ENCODE peak calls at places on chromosome 7, in seven cellular contexts. Q is gastrocnemius medialis; W is mesendoderm; T is IMR-90; P is GM23248; E is CD4-positive, CD25-positive, alpha-beta regulatory T cell; I is effector memory CD4-positive, alpha-beta T cell. K is an unnamed sample. For H3K4me1, the result is how much of the 10 kb centered on the place peaks cover.

GRCh38 chr7:35747611-35748010 is 52.7 kb upstream of the HERPUD2 start:
- DNase-seq in Q (no peak), W (no peak), T (no peak), P (peak), E (no peak), I (no peak), K (no peak)

GRCh38 chr7:91425149-91425548 is 160.9 kb downstream of the FZD1 start:
- DNase-seq in Q (no peak), W (no peak), T (no peak), P (no peak), E (no peak), I (no peak), K (no peak)

GRCh38 chr7:1720325-1720724 is 50.2 kb downstream of the ELFN1 start:
- DNase-seq in Q (no peak), W (no peak), T (no peak), P (no peak), E (no peak), I (no peak), K (no peak)

GRCh38 chr7:90180011-90180585 is 25.8 kb downstream of the STEAP1 start:
- DNase-seq in Q (no peak), W (no peak), T (peak), P (peak), E (no peak), I (no peak), K (no peak)

GRCh38 chr7:5695709-5696345 is 85.6 kb downstream of the RNF216 start:
- DNase-seq in Q (peak), W (no peak), T (peak), P (peak), E (no peak), I (no peak), K (no peak)

GRCh38 chr7:151491859-151492258 is 27.8 kb downstream of the RHEB start:
- DNase-seq in Q (no peak), W (peak), T (peak), P (peak), E (no peak), I (no peak), K (no peak)

GRCh38 chr7:150740053-150740452 is 2.8 kb downstream of the GIMAP5 start:
- DNase-seq in Q (no peak), W (no peak), T (no peak), P (no peak), E (no peak), I (no peak), K (peak)

GRCh38 chr7:3063016-3063753 is 19.5 kb upstream of the CARD11 start:
- DNase-seq in Q (no peak), W (no peak), T (no peak), P (no peak), E (peak), I (peak), K (peak)

GRCh38 chr7:99543916-99544315 is 8.0 kb downstream of the FAM200A start:
- DNase-seq in Q (no peak), W (no peak), T (no peak), P (no peak), E (no peak), I (no peak), K (no peak)

GRCh38 chr7:33841658-33842057 is 63.7 kb upstream of the BMPER start:
- DNase-seq in Q (peak), W (no peak), T (peak), P (peak), E (no peak), I (no peak), K (no peak)

GRCh38 chr7:133020501-133020900 is 61.4 kb downstream of the CHCHD3 start:
- DNase-seq in Q (no peak), W (no peak), T (no peak), P (no peak), E (no peak), I (no peak), K (no peak)

GRCh38 chr7:27111753-27112277 is 9.3 kb upstream of the HOXA2 start:
- DNase-seq in Q (no peak), W (no peak), T (peak), P (no peak), E (no peak), I (no peak), K (no peak)

GRCh38 chr7:34838329-34838728 is 180.3 kb downstream of the NPSR1 start:
- DNase-seq in Q (no peak), W (peak), T (no peak), P (no peak), E (no peak), I (no peak), K (no peak)

GRCh38 chr7:31251441-31251840 is 89.1 kb downstream of the NEUROD6 start:
- DNase-seq in Q (no peak), W (peak), T (no peak), P (no peak), E (no peak), I (no peak), K (no peak)

GRCh38 chr7:36137258-36137657 is 15.8 kb upstream of the EEPD1 start:
- DNase-seq in Q (no peak), W (no peak), T (no peak), P (no peak), E (no peak), I (no peak), K (no peak)

GRCh38 chr7:73423519-73424485 is 9.8 kb upstream of the FZD9 start:
- DNase-seq in Q (no peak), W (no peak), T (peak), P (peak), E (no peak), I (no peak), K (no peak)

GRCh38 chr7:12436896-12437535 is 33.4 kb upstream of the VWDE start:
- DNase-seq in Q (no peak), W (peak), T (peak), P (peak), E (no peak), I (no peak), K (no peak)

GRCh38 chr7:118606632-118607031 is 382.1 kb downstream of the ANKRD7 start:
- DNase-seq in Q (no peak), W (no peak), T (no peak), P (no peak), E (no peak), I (no peak), K (no peak)

GRCh38 chr7:41930538-41931262 is 227.8 kb upstream of the INHBA start:
- DNase-seq in Q (no peak), W (no peak), T (peak), P (peak), E (no peak), I (no peak), K (no peak)

GRCh38 chr7:155778349-155778748 is 33.9 kb downstream of the SHH start:
- DNase-seq in Q (no peak), W (no peak), T (no peak), P (no peak), E (no peak), I (no peak), K (no peak)

GRCh38 chr7:27314111-27314510 is 71.5 kb downstream of the EVX1 start:
- DNase-seq in Q (no peak), W (no peak), T (no peak), P (no peak), E (no peak), I (no peak), K (no peak)

GRCh38 chr7:2521952-2522591 is 2.5 kb downstream of the LFNG start:
- DNase-seq in Q (no peak), W (no peak), T (no peak), P (peak), E (peak), I (peak), K (peak)

GRCh38 chr7:139034855-139035587 is 821 bp downstream of the ZC3HAV1L start:
- DNase-seq in Q (no peak), W (peak), T (peak), P (peak), E (no peak), I (no peak), K (no peak)

GRCh38 chr7:34939175-34939574 is 98.1 kb downstream of the DPY19L1 start:
- DNase-seq in Q (no peak), W (peak), T (peak), P (peak), E (no peak), I (no peak), K (no peak)

GRCh38 chr7:45687721-45688120 is 113.6 kb downstream of the ADCY1 start:
- DNase-seq in Q (no peak), W (no peak), T (no peak), P (no peak), E (no peak), I (no peak), K (no peak)

GRCh38 chr7:31735991-31736982 is 49.3 kb downstream of the PPP1R17 start:
- DNase-seq in Q (no peak), W (peak), T (peak), P (peak), E (no peak), I (no peak), K (no peak)

GRCh38 chr7:158252081-158252836 is 335.4 kb downstream of the PTPRN2 start:
- DNase-seq in Q (no peak), W (no peak), T (no peak), P (no peak), E (no peak), I (no peak), K (no peak)

GRCh38 chr7:1553513-1554210 is 2.3 kb downstream of the TMEM184A start:
- DNase-seq in Q (no peak), W (no peak), T (no peak), P (no peak), E (no peak), I (no peak), K (no peak)

GRCh38 chr7:158258411-158259130 is 329.1 kb downstream of the PTPRN2 start:
- DNase-seq in Q (no peak), W (no peak), T (no peak), P (no peak), E (no peak), I (no peak), K (no peak)

GRCh38 chr7:145797507-145797906 is 319.1 kb upstream of the CNTNAP2 start:
- DNase-seq in Q (no peak), W (peak), T (no peak), P (no peak), E (no peak), I (no peak), K (no peak)

GRCh38 chr7:134855467-134855866 is 76.0 kb downstream of the CALD1 start:
- DNase-seq in Q (no peak), W (no peak), T (no peak), P (peak), E (no peak), I (no peak), K (no peak)

GRCh38 chr7:48781783-48782182 is 142.6 kb upstream of the CDC14C start:
- DNase-seq in Q (no peak), W (no peak), T (no peak), P (no peak), E (no peak), I (no peak), K (no peak)

GRCh38 chr7:13411641-13412040 is 577.8 kb downstream of the ETV1 start:
- DNase-seq in Q (no peak), W (no peak), T (no peak), P (no peak), E (no peak), I (no peak), K (no peak)

GRCh38 chr7:15755061-15755460 is 68.6 kb upstream of the MEOX2 start:
- DNase-seq in Q (no peak), W (no peak), T (no peak), P (peak), E (no peak), I (no peak), K (no peak)

GRCh38 chr7:73900286-73900685 is 39.3 kb downstream of the TMEM270 start:
- DNase-seq in Q (no peak), W (peak), T (no peak), P (peak), E (no peak), I (no peak), K (no peak)

GRCh38 chr7:149253665-149254064 is 8.3 kb upstream of the ZNF783 start:
- DNase-seq in Q (no peak), W (peak), T (no peak), P (no peak), E (no peak), I (no peak), K (no peak)

GRCh38 chr7:65301007-65301406 is 72.6 kb upstream of the ZNF92 start:
- DNase-seq in Q (no peak), W (peak), T (no peak), P (no peak), E (no peak), I (no peak), K (no peak)

GRCh38 chr7:135320277-135320676 is 86.6 kb downstream of the STRA8 start:
- DNase-seq in Q (peak), W (no peak), T (peak), P (peak), E (no peak), I (no peak), K (no peak)

GRCh38 chr7:116554911-116555310 is 30.1 kb downstream of the CAV1 start:
- DNase-seq in Q (no peak), W (no peak), T (no peak), P (no peak), E (no peak), I (no peak), K (no peak)
- H3K4me1 ChIP-seq in Q (under half), W (under half), T (under half), P (half or more), E (under half), I (under half), K (under half)

GRCh38 chr7:17406756-17407155 is 108.3 kb downstream of the AHR start:
- DNase-seq in Q (no peak), W (no peak), T (peak), P (peak), E (no peak), I (no peak), K (no peak)

GRCh38 chr7:17401806-17402627 is 103.6 kb downstream of the AHR start:
- DNase-seq in Q (no peak), W (no peak), T (no peak), P (no peak), E (no peak), I (no peak), K (peak)

GRCh38 chr7:17403996-17404395 is 105.5 kb downstream of the AHR start:
- DNase-seq in Q (no peak), W (peak), T (no peak), P (no peak), E (no peak), I (no peak), K (no peak)

GRCh38 chr7:17405786-17406185 is 107.3 kb downstream of the AHR start:
- DNase-seq in Q (no peak), W (no peak), T (peak), P (peak), E (no peak), I (no peak), K (no peak)

GRCh38 chr7:17402628-17403278 is 104.3 kb downstream of the AHR start:
- DNase-seq in Q (no peak), W (no peak), T (no peak), P (no peak), E (no peak), I (no peak), K (no peak)
- H3K4me1 ChIP-seq in Q (under half), W (under half), T (under half), P (under half), E (under half), I (under half), K (under half)

GRCh38 chr7:128796325-128796724 is 4.6 kb downstream of the CCDC136 start:
- DNase-seq in Q (no peak), W (no peak), T (peak), P (peak), E (no peak), I (no peak), K (no peak)
- H3K4me1 ChIP-seq in Q (under half), W (under half), T (under half), P (under half), E (under half), I (under half), K (under half)

GRCh38 chr7:66413379-66414114 is 208.4 kb downstream of the TPST1 start:
- DNase-seq in Q (peak), W (peak), T (peak), P (peak), E (peak), I (peak), K (peak)
- H3K4me1 ChIP-seq in Q (under half), W (under half), T (under half), P (under half), E (under half), I (under half), K (under half)

K was measured in CD4-positive, alpha-beta memory T cell.